ENCODE peak calls at places on chromosomes 12 and 14, in four cellular contexts. O is WTC11, V is K562, B is HepG2. Q is an unnamed sample.

GRCh38 chr12:88393017-88393767 is 187.1 kb downstream of the KITLG start:
- DNase-seq in V (peak), B (peak), O (peak), Q (peak)

GRCh38 chr12:26701604-26702215 is 131.3 kb downstream of the ITPR2 start:
- DNase-seq in B (peak), V (peak), O (no peak), Q (peak)

GRCh38 chr14:55332654-55333570 is 61.7 kb downstream of the FBXO34 start:
- DNase-seq in O (no peak), V (peak), B (no peak), Q (no peak)

GRCh38 chr14:77316872-77317271 is 3.8 kb downstream of the POMT2 start:
- DNase-seq in V (no peak), B (no peak), O (no peak), Q (no peak)

GRCh38 chr12:39426636-39427245 is 16.2 kb downstream of the KIF21A start:
- DNase-seq in B (no peak), V (no peak), O (no peak), Q (no peak)

GRCh38 chr12:42981379-42981778 is 391.8 kb upstream of the PRICKLE1 start:
- DNase-seq in V (no peak), B (no peak), O (no peak), Q (no peak)

GRCh38 chr12:93972411-93973208 is 175.8 kb upstream of the PLXNC1 start:
- DNase-seq in V (no peak), O (no peak), B (no peak), Q (no peak)

GRCh38 chr14:21072102-21072501 is 2.0 kb downstream of the ARHGEF40 start:
- DNase-seq in O (no peak), B (no peak), V (peak), Q (no peak)

GRCh38 chr12:27068863-27069262 is 13.5 kb downstream of the C12orf71 start:
- DNase-seq in B (no peak), V (no peak), O (no peak), Q (no peak)

GRCh38 chr12:19158909-19159308 is 29.4 kb downstream of the PLEKHA5 start:
- DNase-seq in B (no peak), O (no peak), V (no peak), Q (no peak)

GRCh38 chr14:94388027-94388895 is at the start of gene SERPINA1:
- DNase-seq in B (peak), V (no peak), O (no peak), Q (no peak)

GRCh38 chr14:38405851-38406630 is 150.1 kb upstream of the CLEC14A start:
- DNase-seq in O (peak), B (no peak), V (no peak), Q (peak)

GRCh38 chr14:69479696-69480095 is 4.8 kb upstream of the PLEKHD1 start:
- DNase-seq in B (no peak), V (no peak), O (no peak), Q (no peak)

GRCh38 chr14:69289811-69290520 is 30.0 kb downstream of the GALNT16 start:
- DNase-seq in O (no peak), V (no peak), B (no peak), Q (no peak)

GRCh38 chr14:45650754-45651153 is 397.8 kb upstream of the MIS18BP1 start:
- DNase-seq in V (no peak), B (no peak), O (no peak), Q (no peak)

GRCh38 chr12:2624543-2625266 is 170.1 kb upstream of the FKBP4 start:
- DNase-seq in B (no peak), O (peak), V (peak), Q (no peak)

GRCh38 chr12:2629051-2629450 is 165.7 kb upstream of the FKBP4 start:
- DNase-seq in B (no peak), O (no peak), V (no peak), Q (no peak)

GRCh38 chr12:2625267-2625666 is 169.5 kb upstream of the FKBP4 start:
- DNase-seq in O (peak), B (no peak), V (no peak), Q (no peak)

GRCh38 chr12:2628401-2628800 is 166.4 kb upstream of the FKBP4 start:
- DNase-seq in O (no peak), V (no peak), B (no peak), Q (no peak)

GRCh38 chr12:2627343-2628191 is 167.2 kb upstream of the FKBP4 start:
- DNase-seq in B (no peak), O (no peak), V (peak), Q (no peak)
- TF ChIP-seq JUN in B (no peak), O (no peak), V (no peak), Q (no peak)

DNA sequence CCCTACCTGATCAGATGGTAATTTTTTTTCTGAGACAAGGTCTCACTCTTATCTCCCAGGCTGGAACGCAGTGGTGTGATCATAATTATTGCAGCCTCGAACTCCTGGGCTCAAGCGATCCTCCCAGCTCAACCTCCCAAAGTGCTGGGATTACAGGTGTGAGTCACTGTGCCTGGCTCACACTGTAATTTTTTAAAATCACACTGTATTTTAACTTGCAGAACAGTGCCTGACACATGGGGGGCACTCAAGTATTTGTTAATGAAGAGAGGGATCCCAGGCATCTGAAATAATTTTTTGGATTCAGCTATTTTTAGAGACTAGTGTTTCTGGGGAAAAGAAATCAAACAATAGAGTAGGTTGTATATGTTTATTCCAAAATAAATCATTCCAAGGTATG is 21.7 kb downstream of the LIMA1 start:
- DNase-seq in B (no peak), O (no peak), V (peak), Q (no peak)
- TF ChIP-seq JUN in B (no peak), O (no peak), V (no peak), Q (no peak)

GRCh38 chr12:45658066-45658465 is 71.4 kb upstream of the ARID2 start:
- DNase-seq in B (no peak), O (no peak), V (no peak), Q (no peak)

GRCh38 chr12:45660330-45660729 is 69.2 kb upstream of the ARID2 start:
- DNase-seq in O (no peak), B (no peak), V (peak), Q (peak)

GRCh38 chr12:45655186-45655585 is 74.3 kb upstream of the ARID2 start:
- DNase-seq in O (no peak), V (peak), B (peak), Q (no peak)

GRCh38 chr12:45654002-45654401 is 75.5 kb upstream of the ARID2 start:
- DNase-seq in V (no peak), B (no peak), O (no peak), Q (no peak)

GRCh38 chr12:45655753-45656152 is 73.8 kb upstream of the ARID2 start:
- DNase-seq in O (no peak), B (no peak), V (no peak), Q (no peak)
- TF ChIP-seq JUN in O (no peak), B (no peak), V (no peak), Q (no peak)

GRCh38 chr12:116090516-116090915 is 187.0 kb downstream of the MED13L start:
- DNase-seq in V (no peak), B (no peak), O (no peak), Q (no peak)

GRCh38 chr12:116087962-116088361 is 189.5 kb downstream of the MED13L start:
- DNase-seq in B (peak), V (no peak), O (no peak), Q (no peak)

GRCh38 chr12:116091579-116091978 is 185.9 kb downstream of the MED13L start:
- DNase-seq in V (no peak), O (no peak), B (no peak), Q (no peak)

GRCh38 chr12:116087399-116087798 is 190.1 kb downstream of the MED13L start:
- DNase-seq in V (no peak), O (no peak), B (no peak), Q (no peak)

DNA sequence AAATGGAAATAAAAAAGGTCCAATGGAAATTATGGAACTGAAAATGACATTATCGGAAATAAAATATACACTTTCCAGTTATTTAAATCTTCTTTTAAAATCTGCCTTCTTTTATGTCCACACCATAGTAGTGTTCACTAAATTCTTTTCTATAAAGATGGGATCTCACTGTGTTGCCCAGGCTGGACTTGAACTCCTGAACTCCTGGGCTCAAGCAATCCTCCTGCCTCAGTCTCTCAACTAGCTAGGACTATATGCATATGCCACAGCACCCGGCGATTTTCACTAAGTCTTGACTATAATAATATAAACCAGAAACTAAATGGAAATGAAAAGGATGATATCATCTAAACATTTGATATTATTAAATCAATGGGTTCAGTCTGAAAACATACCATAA is 188.4 kb downstream of the MED13L start:
- DNase-seq in O (no peak), B (no peak), V (no peak), Q (no peak)
- TF ChIP-seq JUN in O (no peak), B (no peak), V (no peak), Q (no peak)

GRCh38 chr14:60229614-60230013 is 19.4 kb upstream of the PPM1A start:
- DNase-seq in V (no peak), B (no peak), O (no peak), Q (no peak)
- TF ChIP-seq JUN in V (no peak), B (no peak), O (no peak), Q (no peak)

DNA sequence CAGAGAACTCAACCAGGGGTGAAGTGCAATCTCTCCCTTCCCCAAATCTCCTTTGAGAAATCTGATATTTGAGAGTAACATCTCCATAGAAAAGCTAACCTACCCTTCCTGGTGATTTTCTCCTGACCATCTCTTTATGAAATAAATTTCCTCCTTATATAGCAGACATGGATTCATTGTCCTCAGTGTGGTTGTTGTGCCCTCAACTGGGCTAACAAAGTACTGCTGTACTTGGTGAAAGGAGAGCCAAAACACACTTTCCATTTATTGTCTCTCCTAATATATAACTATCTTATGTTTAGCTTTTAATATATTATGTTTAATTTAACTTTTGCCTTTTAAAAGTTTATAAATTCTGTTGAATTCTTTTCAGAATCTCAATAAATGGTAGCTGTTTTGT is 65.1 kb upstream of the SLCO1B1 start:
- DNase-seq in V (no peak), O (peak), B (no peak), Q (peak)
- TF ChIP-seq JUN in V (no peak), O (no peak), B (no peak), Q (no peak)

GRCh38 chr12:113598815-113599406 is 127.2 kb upstream of the LHX5 start:
- DNase-seq in V (no peak), B (no peak), O (no peak), Q (no peak)

GRCh38 chr12:113604666-113605065 is 133.0 kb upstream of the LHX5 start:
- DNase-seq in V (no peak), O (no peak), B (no peak), Q (no peak)

DNA sequence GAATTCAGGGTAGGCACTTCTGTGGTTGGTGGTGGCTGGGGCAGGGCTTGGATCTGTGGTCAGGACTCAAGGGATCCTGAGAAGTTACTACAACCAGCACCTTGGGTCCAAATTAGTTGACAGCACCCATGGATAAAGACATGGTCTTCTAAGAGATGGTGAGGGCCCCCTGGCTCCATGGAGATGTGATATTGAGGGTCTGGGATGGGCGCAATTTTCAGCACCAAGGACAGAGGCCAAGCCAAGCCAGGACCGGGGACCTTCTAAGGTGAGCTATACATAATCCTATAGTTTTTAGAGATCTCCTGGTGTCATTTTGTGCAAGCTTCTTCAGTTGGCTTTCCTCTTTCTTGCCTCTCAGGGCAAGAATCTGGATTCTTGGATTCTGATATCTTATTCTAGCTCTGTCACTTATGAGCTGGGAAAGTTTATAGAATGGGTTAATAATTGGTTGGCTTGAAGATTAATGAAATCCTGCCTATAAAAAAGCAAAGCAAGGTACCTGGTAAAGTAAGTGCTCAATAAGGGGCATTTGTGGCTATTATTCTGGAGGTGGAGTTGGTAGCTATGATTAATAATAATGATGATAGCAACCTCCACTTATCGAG is 130.1 kb upstream of the LHX5 start:
- DNase-seq in O (peak), V (peak), B (no peak), Q (no peak)
- TF ChIP-seq JUN in O (peak), V (no peak), B (no peak), Q (no peak)

DNA sequence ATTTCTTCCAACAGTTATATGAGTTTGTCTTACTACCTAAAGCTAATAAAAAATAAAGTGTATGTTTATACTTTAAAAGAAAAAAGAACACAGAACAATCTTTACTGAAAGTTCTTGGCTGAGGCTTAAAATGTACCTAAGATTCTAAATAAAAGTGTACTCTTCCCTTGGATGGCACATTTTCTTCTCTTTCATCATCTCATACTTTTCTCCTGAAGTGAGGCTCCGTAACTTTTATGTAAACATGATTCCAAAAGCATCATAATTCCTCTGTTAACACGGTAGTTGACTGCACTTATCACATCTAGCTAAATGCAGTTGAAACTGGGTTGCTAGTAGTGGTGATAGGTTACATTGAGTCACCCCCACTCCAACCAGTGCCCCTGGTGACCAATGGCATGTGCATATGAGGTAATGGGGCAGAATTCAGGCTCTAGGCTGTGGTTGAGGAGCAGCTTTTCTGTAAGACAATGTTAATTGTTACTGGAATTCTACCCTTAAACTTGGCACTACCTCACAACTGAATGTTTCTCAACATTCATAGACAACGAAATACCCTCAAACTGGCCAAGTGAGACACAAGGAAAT is 38.4 kb downstream of the WASHC3 start:
- DNase-seq in B (no peak), V (no peak), O (no peak), Q (no peak)
- TF ChIP-seq JUN in B (no peak), V (no peak), O (no peak), Q (no peak)

GRCh38 chr12:108845696-108846095 is 11.7 kb downstream of the SSH1 start:
- DNase-seq in V (no peak), O (no peak), B (no peak), Q (no peak)

GRCh38 chr12:108849653-108850052 is 7.7 kb downstream of the SSH1 start:
- DNase-seq in V (peak), O (no peak), B (no peak), Q (no peak)

GRCh38 chr12:108847705-108848104 is 9.7 kb downstream of the SSH1 start:
- DNase-seq in O (no peak), B (no peak), V (no peak), Q (no peak)

GRCh38 chr12:108843187-108843586 is 14.2 kb downstream of the SSH1 start:
- DNase-seq in O (no peak), V (no peak), B (no peak), Q (no peak)

GRCh38 chr12:108846320-108846719 is 11.1 kb downstream of the SSH1 start:
- DNase-seq in V (no peak), O (no peak), B (no peak), Q (no peak)
- TF ChIP-seq JUN in V (no peak), O (no peak), B (no peak), Q (no peak)